ENCODE peak calls at places on chromosomes 1 and 21, in ten cellular contexts. D is tibial artery; P is colonic mucosa; J is right lobe of liver; N is esophagus squamous epithelium; E is hepatocyte; H is Peyer's patch; K is CD4-positive, alpha-beta T cell; M is adrenal gland; S is Panc1. F is an unnamed sample.

GRCh38 chr21:29558331-29558730 is 259.6 kb downstream of the BACH1 start:
- DNase-seq in N (no peak), K (no peak), M (no peak), H (no peak), P (no peak), D (no peak), E (no peak), S (no peak), J (no peak), F (no peak)

GRCh38 chr1:9107156-9107555 is 21.7 kb downstream of the GPR157 start:
- DNase-seq in N (no peak), S (no peak), J (no peak), K (no peak), P (no peak), E (no peak), H (no peak), M (no peak), D (no peak), F (no peak)

GRCh38 chr1:201565024-201565730 is 26.2 kb downstream of the NAV1 start:
- DNase-seq in P (no peak), M (no peak), J (no peak), S (no peak), N (no peak), H (no peak), K (no peak), D (no peak), E (no peak), F (no peak)

GRCh38 chr1:68542586-68542985 is 45.7 kb upstream of the DEPDC1 start:
- DNase-seq in H (no peak), D (no peak), K (no peak), N (no peak), P (no peak), E (peak; percentile 16), M (no peak), S (no peak), J (no peak), F (no peak)

GRCh38 chr1:44553771-44554170 is 120.5 kb downstream of the TMEM53 start:
- DNase-seq in M (no peak), J (no peak), H (peak; percentile 5), E (peak; percentile 35), S (no peak), P (no peak), N (no peak), K (no peak), D (no peak), F (no peak)

GRCh38 chr1:31793586-31794285 is 22.1 kb downstream of the SPOCD1 start:
- DNase-seq in P (no peak), M (no peak), N (no peak), S (no peak), D (peak; percentile 13), E (no peak), K (no peak), H (peak; percentile 40), J (peak; percentile 35), F (no peak)

GRCh38 chr1:43329995-43330751 is 7.4 kb upstream of the MPL start:
- DNase-seq in N (no peak), D (peak; percentile 38), H (no peak), M (peak; percentile 79), P (no peak), E (peak; percentile 57), S (no peak), J (no peak), K (no peak), F (peak; percentile 54)

GRCh38 chr1:81325404-81325803 is 475.3 kb upstream of the ADGRL2 start:
- DNase-seq in P (no peak), K (no peak), J (no peak), N (no peak), E (no peak), D (no peak), M (no peak), S (no peak), H (no peak), F (no peak)

GRCh38 chr1:6969106-6969505 is 183.9 kb downstream of the CAMTA1 start:
- DNase-seq in P (no peak), H (no peak), N (no peak), S (no peak), K (no peak), J (no peak), M (no peak), E (no peak), D (no peak), F (no peak)

GRCh38 chr1:52534928-52535764 is 17.7 kb downstream of the TUT4 start:
- DNase-seq in D (no peak), S (no peak), P (no peak), H (no peak), M (no peak), J (no peak), K (no peak), N (no peak), E (no peak), F (no peak)

GRCh38 chr1:52532247-52532646 is 20.6 kb downstream of the TUT4 start:
- DNase-seq in H (no peak), N (no peak), K (no peak), E (no peak), P (no peak), S (no peak), J (no peak), D (no peak), M (no peak), F (no peak)

GRCh38 chr1:52532732-52533327 is 20.1 kb downstream of the TUT4 start:
- DNase-seq in J (no peak), S (no peak), D (no peak), N (no peak), P (no peak), H (no peak), E (no peak), M (no peak), K (no peak), F (no peak)

GRCh38 chr1:52531473-52531872 is 21.4 kb downstream of the TUT4 start:
- DNase-seq in E (no peak), P (no peak), K (no peak), N (no peak), J (no peak), D (no peak), M (no peak), S (no peak), H (no peak), F (no peak)

GRCh38 chr1:52533710-52534109 is 19.2 kb downstream of the TUT4 start:
- DNase-seq in H (no peak), D (no peak), E (no peak), N (no peak), P (no peak), S (no peak), M (no peak), K (no peak), J (no peak), F (no peak)
- H3K9me3 ChIP-seq in H (no peaks in the 10 kb centered on the region), D (no peaks in the 10 kb centered on the region), E (peaks cover 13% of the 10 kb centered on the region), N (no peaks in the 10 kb centered on the region), P (no peaks in the 10 kb centered on the region), S (peaks cover 13% of the 10 kb centered on the region), M (peaks cover 10% of the 10 kb centered on the region), K (peaks cover 4% of the 10 kb centered on the region), J (no peaks in the 10 kb centered on the region), F (no peaks in the 10 kb centered on the region)

GRCh38 chr1:150156868-150157603 is 7.3 kb downstream of the PLEKHO1 start:
- DNase-seq in N (no peak), D (no peak), K (no peak), S (no peak), J (no peak), E (no peak), P (no peak), H (no peak), M (no peak), F (no peak)

GRCh38 chr1:150152182-150152536 is 2.4 kb downstream of the PLEKHO1 start:
- DNase-seq in E (no peak), H (no peak), P (no peak), S (no peak), M (no peak), J (no peak), N (no peak), K (no peak), D (no peak), F (no peak)

GRCh38 chr1:150154143-150154542 is 4.4 kb downstream of the PLEKHO1 start:
- DNase-seq in E (no peak), J (no peak), K (no peak), P (no peak), N (no peak), D (no peak), H (no peak), M (peak; percentile 84), S (no peak), F (no peak)

GRCh38 chr1:150152772-150153461 is 3.2 kb downstream of the PLEKHO1 start:
- DNase-seq in E (no peak), J (no peak), P (no peak), S (peak; percentile 41), K (no peak), H (no peak), D (peak; percentile 56), N (no peak), M (peak; percentile 82), F (no peak)

GRCh38 chr1:150155413-150156071 is 5.8 kb downstream of the PLEKHO1 start:
- DNase-seq in P (no peak), H (no peak), N (no peak), J (no peak), S (no peak), E (no peak), M (no peak), K (no peak), D (no peak), F (no peak)
- H3K27ac ChIP-seq in P (peak overlapping the region; percentile 17), H (peak overlapping the region; percentile 26), N (no peak overlapping the region), J (no peak overlapping the region), S (no peak overlapping the region), E (no peak overlapping the region), M (peak overlapping the region; percentile 95), K (no peak overlapping the region), D (peak overlapping the region; percentile 98), F (no peak overlapping the region)

GRCh38 chr1:207807395-207808321 is 55.8 kb downstream of the CD46 start:
- DNase-seq in H (peak; percentile 66), N (no peak), S (no peak), J (no peak), P (peak; percentile 89), E (no peak), D (peak; percentile 34), K (no peak), M (peak; percentile 33), F (peak; percentile 72)

GRCh38 chr1:207810173-207810572 is 58.3 kb downstream of the CD46 start:
- DNase-seq in E (no peak), N (no peak), D (no peak), H (no peak), M (no peak), S (no peak), P (no peak), J (no peak), K (no peak), F (no peak)

GRCh38 chr1:207808322-207808705 is 56.5 kb downstream of the CD46 start:
- DNase-seq in H (no peak), M (peak; percentile 25), K (no peak), J (no peak), N (no peak), E (no peak), P (no peak), S (no peak), D (no peak), F (no peak)

GRCh38 chr1:207810606-207811295 is 58.9 kb downstream of the CD46 start:
- DNase-seq in H (no peak), S (no peak), M (no peak), D (no peak), J (no peak), N (no peak), K (no peak), E (no peak), P (no peak), F (no peak)

GRCh38 chr1:207808911-207809555 is 57.2 kb downstream of the CD46 start:
- DNase-seq in J (no peak), E (no peak), M (no peak), S (no peak), P (no peak), D (no peak), K (no peak), N (no peak), H (no peak), F (no peak)
- TF ChIP-seq CTCF in J (no peak), E (no peak), M (no peak), S (no peak), P (no peak), D (no peak), K (no peak), N (no peak), H (no peak), F (no peak)

GRCh38 chr1:152663098-152663497 is at the start of gene LCE2D:
- DNase-seq in P (no peak), N (no peak), D (no peak), J (no peak), H (no peak), S (no peak), K (no peak), E (no peak), M (no peak), F (no peak)
- H3K9me3 ChIP-seq in P (no peaks in the 10 kb centered on the region), N (no peaks in the 10 kb centered on the region), D (no peaks in the 10 kb centered on the region), J (no peaks in the 10 kb centered on the region), H (no peaks in the 10 kb centered on the region), S (no peaks in the 10 kb centered on the region), K (no peaks in the 10 kb centered on the region), E (no peaks in the 10 kb centered on the region), M (no peaks in the 10 kb centered on the region), F (no peaks in the 10 kb centered on the region)

F was measured in body of pancreas.